ENCODE peak calls at places on chromosomes 7 and 10, in eight cellular contexts. One of them, this sample, is unnamed.

GRCh38 chr10:79328737-79329504 is 18.3 kb upstream of the PPIF start:
- DNase-seq in amniotic stem cell: no peak
- DNase-seq in RCC 7860: peak; percentile 80
- DNase-seq in NCI-H748 treated with DMSO at 0.1 percent for 48 hours: no peak
- DNase-seq in occipital lobe: no peak
- DNase-seq in NB4: no peak
- DNase-seq in stimulated activated CD4-positive, alpha-beta T cell treated with anti-CD3 and anti-CD28 coated beads, Interleukin-1b, Interleukin-23, amount 100 ng/mL, for 48 hours: no peak
- DNase-seq in NCI-H1092: no peak
- DNase-seq in this sample: no peak

GRCh38 chr10:127148066-127148932 is 48.1 kb downstream of the INSYN2A start:
- DNase-seq in amniotic stem cell: peak; percentile 57
- DNase-seq in RCC 7860: peak; percentile 89
- DNase-seq in NCI-H748 treated with DMSO at 0.1 percent for 48 hours: no peak
- DNase-seq in occipital lobe: no peak
- DNase-seq in NB4: peak; percentile 79
- DNase-seq in stimulated activated CD4-positive, alpha-beta T cell treated with anti-CD3 and anti-CD28 coated beads, Interleukin-1b, Interleukin-23, amount 100 ng/mL, for 48 hours: no peak
- DNase-seq in NCI-H1092: no peak
- DNase-seq in this sample: no peak

GRCh38 chr7:34070486-34071323 is 165.4 kb downstream of the BMPER start:
- DNase-seq in amniotic stem cell: no peak
- DNase-seq in RCC 7860: no peak
- DNase-seq in NCI-H748 treated with DMSO at 0.1 percent for 48 hours: no peak
- DNase-seq in occipital lobe: no peak
- DNase-seq in NB4: no peak
- DNase-seq in stimulated activated CD4-positive, alpha-beta T cell treated with anti-CD3 and anti-CD28 coated beads, Interleukin-1b, Interleukin-23, amount 100 ng/mL, for 48 hours: no peak
- DNase-seq in NCI-H1092: no peak
- DNase-seq in this sample: no peak

GRCh38 chr10:17643339-17643754 is 604 bp upstream of the STAM start:
- DNase-seq in amniotic stem cell: peak; percentile 75
- DNase-seq in RCC 7860: peak; percentile 82
- DNase-seq in NCI-H748 treated with DMSO at 0.1 percent for 48 hours: peak; percentile 81
- DNase-seq in occipital lobe: peak; percentile 66
- DNase-seq in NB4: no peak
- DNase-seq in stimulated activated CD4-positive, alpha-beta T cell treated with anti-CD3 and anti-CD28 coated beads, Interleukin-1b, Interleukin-23, amount 100 ng/mL, for 48 hours: peak; percentile 25
- DNase-seq in NCI-H1092: peak; percentile 75
- DNase-seq in this sample: peak; percentile 80

GRCh38 chr10:89242840-89243586 is 8.6 kb downstream of the LIPA start:
- DNase-seq in amniotic stem cell: no peak
- DNase-seq in RCC 7860: no peak
- DNase-seq in NCI-H748 treated with DMSO at 0.1 percent for 48 hours: no peak
- DNase-seq in occipital lobe: no peak
- DNase-seq in NB4: peak; percentile 49
- DNase-seq in stimulated activated CD4-positive, alpha-beta T cell treated with anti-CD3 and anti-CD28 coated beads, Interleukin-1b, Interleukin-23, amount 100 ng/mL, for 48 hours: no peak
- DNase-seq in NCI-H1092: no peak
- DNase-seq in this sample: no peak

GRCh38 chr10:68135922-68136718 is 26.8 kb downstream of the MYPN start:
- DNase-seq in amniotic stem cell: peak; percentile 72
- DNase-seq in RCC 7860: peak; percentile 88
- DNase-seq in NCI-H748 treated with DMSO at 0.1 percent for 48 hours: no peak
- DNase-seq in occipital lobe: no peak
- DNase-seq in NB4: no peak
- DNase-seq in stimulated activated CD4-positive, alpha-beta T cell treated with anti-CD3 and anti-CD28 coated beads, Interleukin-1b, Interleukin-23, amount 100 ng/mL, for 48 hours: no peak
- DNase-seq in NCI-H1092: no peak
- DNase-seq in this sample: no peak

GRCh38 chr10:133018491-133018890 is 69.2 kb upstream of the ADGRA1 start:
- DNase-seq in amniotic stem cell: no peak
- DNase-seq in RCC 7860: no peak
- DNase-seq in NCI-H748 treated with DMSO at 0.1 percent for 48 hours: no peak
- DNase-seq in occipital lobe: no peak
- DNase-seq in NB4: no peak
- DNase-seq in stimulated activated CD4-positive, alpha-beta T cell treated with anti-CD3 and anti-CD28 coated beads, Interleukin-1b, Interleukin-23, amount 100 ng/mL, for 48 hours: no peak
- DNase-seq in NCI-H1092: no peak
- DNase-seq in this sample: no peak

GRCh38 chr7:80147543-80148376 is 13.1 kb downstream of the GNAI1 start:
- DNase-seq in amniotic stem cell: no peak
- DNase-seq in RCC 7860: no peak
- DNase-seq in NCI-H748 treated with DMSO at 0.1 percent for 48 hours: no peak
- DNase-seq in occipital lobe: no peak
- DNase-seq in NB4: no peak
- DNase-seq in stimulated activated CD4-positive, alpha-beta T cell treated with anti-CD3 and anti-CD28 coated beads, Interleukin-1b, Interleukin-23, amount 100 ng/mL, for 48 hours: no peak
- DNase-seq in NCI-H1092: no peak
- DNase-seq in this sample: no peak

GRCh38 chr7:100516135-100516812 is 22.7 kb upstream of the AGFG2 start:
- DNase-seq in amniotic stem cell: no peak
- DNase-seq in RCC 7860: peak; percentile 55
- DNase-seq in NCI-H748 treated with DMSO at 0.1 percent for 48 hours: no peak
- DNase-seq in occipital lobe: no peak
- DNase-seq in NB4: no peak
- DNase-seq in stimulated activated CD4-positive, alpha-beta T cell treated with anti-CD3 and anti-CD28 coated beads, Interleukin-1b, Interleukin-23, amount 100 ng/mL, for 48 hours: no peak
- DNase-seq in NCI-H1092: no peak
- DNase-seq in this sample: no peak

GRCh38 chr10:46536171-46536570 is 20.3 kb downstream of the GPRIN2 start:
- DNase-seq in amniotic stem cell: no peak
- DNase-seq in RCC 7860: no peak
- DNase-seq in NCI-H748 treated with DMSO at 0.1 percent for 48 hours: no peak
- DNase-seq in occipital lobe: no peak
- DNase-seq in NB4: no peak
- DNase-seq in stimulated activated CD4-positive, alpha-beta T cell treated with anti-CD3 and anti-CD28 coated beads, Interleukin-1b, Interleukin-23, amount 100 ng/mL, for 48 hours: no peak
- DNase-seq in NCI-H1092: no peak
- DNase-seq in this sample: no peak

GRCh38 chr7:30933124-30933893 is 21.7 kb downstream of the AQP1 start:
- DNase-seq in amniotic stem cell: no peak
- DNase-seq in RCC 7860: no peak
- DNase-seq in NCI-H748 treated with DMSO at 0.1 percent for 48 hours: no peak
- DNase-seq in occipital lobe: no peak
- DNase-seq in NB4: no peak
- DNase-seq in stimulated activated CD4-positive, alpha-beta T cell treated with anti-CD3 and anti-CD28 coated beads, Interleukin-1b, Interleukin-23, amount 100 ng/mL, for 48 hours: no peak
- DNase-seq in NCI-H1092: peak; percentile 49
- DNase-seq in this sample: peak; percentile 22

GRCh38 chr7:85529197-85529596 is 342.3 kb upstream of the SEMA3D start:
- DNase-seq in amniotic stem cell: no peak
- DNase-seq in RCC 7860: no peak
- DNase-seq in NCI-H748 treated with DMSO at 0.1 percent for 48 hours: no peak
- DNase-seq in occipital lobe: no peak
- DNase-seq in NB4: no peak
- DNase-seq in stimulated activated CD4-positive, alpha-beta T cell treated with anti-CD3 and anti-CD28 coated beads, Interleukin-1b, Interleukin-23, amount 100 ng/mL, for 48 hours: no peak
- DNase-seq in NCI-H1092: no peak
- DNase-seq in this sample: no peak

GRCh38 chr7:156067156-156067555 is 254.9 kb upstream of the SHH start:
- DNase-seq in amniotic stem cell: no peak
- DNase-seq in RCC 7860: no peak
- DNase-seq in NCI-H748 treated with DMSO at 0.1 percent for 48 hours: no peak
- DNase-seq in occipital lobe: no peak
- DNase-seq in NB4: no peak
- DNase-seq in stimulated activated CD4-positive, alpha-beta T cell treated with anti-CD3 and anti-CD28 coated beads, Interleukin-1b, Interleukin-23, amount 100 ng/mL, for 48 hours: no peak
- DNase-seq in NCI-H1092: no peak
- DNase-seq in this sample: no peak

GRCh38 chr10:18625906-18626305 is 25.5 kb downstream of the NSUN6 start:
- DNase-seq in amniotic stem cell: no peak
- DNase-seq in RCC 7860: no peak
- DNase-seq in NCI-H748 treated with DMSO at 0.1 percent for 48 hours: no peak
- DNase-seq in occipital lobe: no peak
- DNase-seq in NB4: no peak
- DNase-seq in stimulated activated CD4-positive, alpha-beta T cell treated with anti-CD3 and anti-CD28 coated beads, Interleukin-1b, Interleukin-23, amount 100 ng/mL, for 48 hours: no peak
- DNase-seq in NCI-H1092: no peak
- DNase-seq in this sample: no peak

This sample was measured in Caco-2.